ENCODE peak calls at places on chromosomes 12 and 14, in eight cellular contexts. P is naive thymus-derived CD4-positive, alpha-beta T cell; Y is Karpas-422; L is foreskin fibroblast; B is fibroblast of the aortic adventitia; V is NCI-H510A treated with DMSO at 0.1 percent for 48 hours; H is stimulated activated CD4-positive, alpha-beta T cell treated with anti-CD3 and anti-CD28 coated beads, Interleukin-1b, Interleukin-23, amount 100 ng/mL, for 48 hours; F is endothelial cell. G is an unnamed sample.

GRCh38 chr14:67424539-67424938 is 12.6 kb upstream of the PLEK2 start:
- DNase-seq in P (no peak), Y (no peak), L (no peak), B (no peak), V (no peak), H (no peak), F (no peak), G (no peak)

GRCh38 chr12:47705239-47705570 is 625 bp downstream of the RPAP3 start:
- DNase-seq in P (no peak), Y (peak; percentile 50), L (no peak), B (no peak), V (no peak), H (no peak), F (no peak), G (no peak)

GRCh38 chr14:35331605-35332516 is 39.7 kb downstream of the PSMA6 start:
- DNase-seq in P (no peak), Y (no peak), L (peak; percentile 36), B (peak; percentile 22), V (peak; percentile 85), H (no peak), F (no peak), G (no peak)

GRCh38 chr12:116502989-116503496 is 56.1 kb upstream of the MAP1LC3B2 start:
- DNase-seq in P (no peak), Y (no peak), L (no peak), B (no peak), V (peak; percentile 31), H (no peak), F (no peak), G (no peak)

GRCh38 chr12:9761407-9761736 is 671 bp upstream of the CD69 start:
- DNase-seq in P (no peak), Y (no peak), L (no peak), B (no peak), V (no peak), H (no peak), F (no peak), G (peak; percentile 42)

GRCh38 chr14:21521526-21521925 is 4.6 kb downstream of the SALL2 start:
- DNase-seq in P (no peak), Y (no peak), L (peak; percentile 63), B (peak; percentile 78), V (no peak), H (no peak), F (no peak), G (no peak)

GRCh38 chr14:67764496-67764895 is 51.9 kb downstream of the ZFYVE26 start:
- DNase-seq in P (no peak), Y (no peak), L (no peak), B (no peak), V (no peak), H (no peak), F (no peak), G (no peak)

GRCh38 chr12:103840399-103840880 is 594 bp downstream of the NT5DC3 start:
- DNase-seq in P (peak; percentile 38), Y (peak; percentile 49), L (peak; percentile 24), B (peak; percentile 18), V (no peak), H (peak; percentile 37), F (peak; percentile 15), G (no peak)

GRCh38 chr12:124720687-124721500 is 142.8 kb downstream of the SCARB1 start:
- DNase-seq in P (no peak), Y (no peak), L (peak; percentile 62), B (peak; percentile 87), V (peak; percentile 92), H (no peak), F (no peak), G (no peak)

GRCh38 chr12:109770104-109770860 is 56.7 kb downstream of the FAM222A start:
- DNase-seq in P (peak; percentile 7), Y (no peak), L (no peak), B (peak; percentile 27), V (no peak), H (no peak), F (no peak), G (no peak)

GRCh38 chr12:49588281-49588680 is 17.2 kb downstream of the FAM186B start:
- DNase-seq in P (no peak), Y (no peak), L (no peak), B (no peak), V (no peak), H (no peak), F (no peak), G (no peak)

GRCh38 chr12:128909653-128910052 is 56.4 kb downstream of the GLT1D1 start:
- DNase-seq in P (no peak), Y (no peak), L (no peak), B (no peak), V (no peak), H (no peak), F (no peak), G (no peak)

GRCh38 chr12:47745485-47746041 is 13.1 kb downstream of the RAPGEF3 start:
- DNase-seq in P (no peak), Y (no peak), L (no peak), B (no peak), V (no peak), H (no peak), F (no peak), G (no peak)

GRCh38 chr12:26869908-26870459 is 37.0 kb upstream of the ITPR2 start:
- DNase-seq in P (no peak), Y (no peak), L (no peak), B (no peak), V (peak; percentile 27), H (no peak), F (no peak), G (no peak)

GRCh38 chr12:66074561-66074960 is 56.0 kb downstream of the LLPH start:
- DNase-seq in P (no peak), Y (no peak), L (peak; percentile 17), B (no peak), V (no peak), H (no peak), F (no peak), G (no peak)

GRCh38 chr12:14885718-14886201 is at the start of gene MGP:
- DNase-seq in P (no peak), Y (no peak), L (no peak), B (peak; percentile 98), V (no peak), H (no peak), F (no peak), G (no peak)

GRCh38 chr12:119868992-119869391 is 8.1 kb downstream of the CIT start:
- DNase-seq in P (no peak), Y (no peak), L (peak; percentile 76), B (peak; percentile 21), V (no peak), H (no peak), F (no peak), G (no peak)

GRCh38 chr14:106809615-106810014 is 1283.2 kb downstream of the TMEM121 start:
- DNase-seq in P (no peak), Y (no peak), L (no peak), B (no peak), V (no peak), H (no peak), F (no peak), G (peak; percentile 25)

GRCh38 chr12:123227581-123228258 is 5.2 kb downstream of the MPHOSPH9 start:
- DNase-seq in P (no peak), Y (peak; percentile 28), L (no peak), B (no peak), V (no peak), H (no peak), F (no peak), G (no peak)

GRCh38 chr14:22200977-22201605 is 387.9 kb downstream of the DAD1 start:
- DNase-seq in P (no peak), Y (peak; percentile 81), L (no peak), B (peak; percentile 27), V (peak; percentile 1), H (no peak), F (no peak), G (peak; percentile 7)

GRCh38 chr14:70641548-70642312 is at the start of gene TTC9:
- DNase-seq in P (peak; percentile 58), Y (peak; percentile 56), L (no peak), B (no peak), V (no peak), H (no peak), F (peak; percentile 49), G (no peak)

GRCh38 chr12:109202770-109203169 is 86.4 kb downstream of the ACACB start:
- DNase-seq in P (no peak), Y (no peak), L (no peak), B (no peak), V (no peak), H (no peak), F (no peak), G (no peak)